ENCODE peak calls at places on chromosomes 4 and X, in eight cellular contexts. One of them, this sample, is unnamed.

GRCh38 chr4:3879681-3880594 is 113.8 kb downstream of the ADRA2C start:
- DNase-seq in HTR-8/SVneo: no peak
- DNase-seq in MM.1S: no peak
- DNase-seq in choroid plexus epithelial cell: no peak
- DNase-seq in stimulated activated CD4-positive, alpha-beta T cell treated with anti-CD3 and anti-CD28 coated beads, Interleukin-4, amount 100 ng/mL, for 24 hours: peak; percentile 25
- DNase-seq in occipital lobe: no peak
- DNase-seq in GM12865: no peak
- DNase-seq in activated CD4-positive, alpha-beta T cell treated with anti-CD3 and anti-CD28 coated beads, Interleukin-2, amount 50 U/mL, for 4 hours: no peak
- DNase-seq in this sample: no peak

GRCh38 chr4:24169956-24170355 is 280.1 kb upstream of the PPARGC1A start:
- DNase-seq in occipital lobe: no peak
- DNase-seq in HTR-8/SVneo: no peak
- DNase-seq in MM.1S: no peak
- DNase-seq in activated CD4-positive, alpha-beta T cell treated with anti-CD3 and anti-CD28 coated beads, Interleukin-2, amount 50 U/mL, for 4 hours: no peak
- DNase-seq in stimulated activated CD4-positive, alpha-beta T cell treated with anti-CD3 and anti-CD28 coated beads, Interleukin-4, amount 100 ng/mL, for 24 hours: no peak
- DNase-seq in choroid plexus epithelial cell: no peak
- DNase-seq in GM12865: no peak
- DNase-seq in this sample: no peak

GRCh38 chr4:7928711-7929505 is 10.8 kb downstream of the AFAP1 start:
- DNase-seq in MM.1S: no peak
- DNase-seq in GM12865: no peak
- DNase-seq in stimulated activated CD4-positive, alpha-beta T cell treated with anti-CD3 and anti-CD28 coated beads, Interleukin-4, amount 100 ng/mL, for 24 hours: no peak
- DNase-seq in choroid plexus epithelial cell: peak; percentile 67
- DNase-seq in activated CD4-positive, alpha-beta T cell treated with anti-CD3 and anti-CD28 coated beads, Interleukin-2, amount 50 U/mL, for 4 hours: no peak
- DNase-seq in occipital lobe: no peak
- DNase-seq in HTR-8/SVneo: no peak
- DNase-seq in this sample: no peak

GRCh38 chrX:150769408-150769807 is 76.2 kb downstream of the MTMR1 start:
- DNase-seq in activated CD4-positive, alpha-beta T cell treated with anti-CD3 and anti-CD28 coated beads, Interleukin-2, amount 50 U/mL, for 4 hours: no peak
- DNase-seq in occipital lobe: no peak
- DNase-seq in GM12865: no peak
- DNase-seq in stimulated activated CD4-positive, alpha-beta T cell treated with anti-CD3 and anti-CD28 coated beads, Interleukin-4, amount 100 ng/mL, for 24 hours: no peak
- DNase-seq in MM.1S: no peak
- DNase-seq in choroid plexus epithelial cell: no peak
- DNase-seq in HTR-8/SVneo: no peak
- DNase-seq in this sample: no peak

GRCh38 chrX:69314436-69315348 is 149.4 kb upstream of the PJA1 start:
- DNase-seq in activated CD4-positive, alpha-beta T cell treated with anti-CD3 and anti-CD28 coated beads, Interleukin-2, amount 50 U/mL, for 4 hours: no peak
- DNase-seq in choroid plexus epithelial cell: no peak
- DNase-seq in stimulated activated CD4-positive, alpha-beta T cell treated with anti-CD3 and anti-CD28 coated beads, Interleukin-4, amount 100 ng/mL, for 24 hours: no peak
- DNase-seq in occipital lobe: no peak
- DNase-seq in HTR-8/SVneo: no peak
- DNase-seq in MM.1S: no peak
- DNase-seq in GM12865: no peak
- DNase-seq in this sample: no peak

GRCh38 chr4:14853186-14853946 is 148.9 kb upstream of the CPEB2 start:
- DNase-seq in choroid plexus epithelial cell: peak; percentile 95
- DNase-seq in GM12865: no peak
- DNase-seq in HTR-8/SVneo: peak; percentile 8
- DNase-seq in occipital lobe: no peak
- DNase-seq in stimulated activated CD4-positive, alpha-beta T cell treated with anti-CD3 and anti-CD28 coated beads, Interleukin-4, amount 100 ng/mL, for 24 hours: no peak
- DNase-seq in MM.1S: no peak
- DNase-seq in activated CD4-positive, alpha-beta T cell treated with anti-CD3 and anti-CD28 coated beads, Interleukin-2, amount 50 U/mL, for 4 hours: no peak
- DNase-seq in this sample: no peak

GRCh38 chrX:68894142-68894512 is 65.3 kb downstream of the EFNB1 start:
- DNase-seq in occipital lobe: no peak
- DNase-seq in HTR-8/SVneo: no peak
- DNase-seq in choroid plexus epithelial cell: no peak
- DNase-seq in activated CD4-positive, alpha-beta T cell treated with anti-CD3 and anti-CD28 coated beads, Interleukin-2, amount 50 U/mL, for 4 hours: no peak
- DNase-seq in stimulated activated CD4-positive, alpha-beta T cell treated with anti-CD3 and anti-CD28 coated beads, Interleukin-4, amount 100 ng/mL, for 24 hours: no peak
- DNase-seq in GM12865: no peak
- DNase-seq in MM.1S: no peak
- DNase-seq in this sample: no peak

GRCh38 chrX:41600266-41600665 is 88.5 kb upstream of the GPR34 start:
- DNase-seq in occipital lobe: no peak
- DNase-seq in stimulated activated CD4-positive, alpha-beta T cell treated with anti-CD3 and anti-CD28 coated beads, Interleukin-4, amount 100 ng/mL, for 24 hours: no peak
- DNase-seq in activated CD4-positive, alpha-beta T cell treated with anti-CD3 and anti-CD28 coated beads, Interleukin-2, amount 50 U/mL, for 4 hours: no peak
- DNase-seq in choroid plexus epithelial cell: peak; percentile 81
- DNase-seq in GM12865: no peak
- DNase-seq in MM.1S: no peak
- DNase-seq in HTR-8/SVneo: peak; percentile 22
- DNase-seq in this sample: no peak

GRCh38 chr4:21195682-21196081 is 495.4 kb downstream of the PACRGL start:
- DNase-seq in occipital lobe: no peak
- DNase-seq in choroid plexus epithelial cell: no peak
- DNase-seq in activated CD4-positive, alpha-beta T cell treated with anti-CD3 and anti-CD28 coated beads, Interleukin-2, amount 50 U/mL, for 4 hours: no peak
- DNase-seq in stimulated activated CD4-positive, alpha-beta T cell treated with anti-CD3 and anti-CD28 coated beads, Interleukin-4, amount 100 ng/mL, for 24 hours: no peak
- DNase-seq in MM.1S: no peak
- DNase-seq in GM12865: no peak
- DNase-seq in HTR-8/SVneo: no peak
- DNase-seq in this sample: no peak

GRCh38 chr4:141922224-141922623 is 285.8 kb downstream of the IL15 start:
- DNase-seq in HTR-8/SVneo: no peak
- DNase-seq in MM.1S: no peak
- DNase-seq in stimulated activated CD4-positive, alpha-beta T cell treated with anti-CD3 and anti-CD28 coated beads, Interleukin-4, amount 100 ng/mL, for 24 hours: no peak
- DNase-seq in activated CD4-positive, alpha-beta T cell treated with anti-CD3 and anti-CD28 coated beads, Interleukin-2, amount 50 U/mL, for 4 hours: no peak
- DNase-seq in occipital lobe: no peak
- DNase-seq in GM12865: no peak
- DNase-seq in choroid plexus epithelial cell: no peak
- DNase-seq in this sample: no peak

This sample was measured in activated CD4-positive, alpha-beta memory T cell treated with anti-CD3 and anti-CD28 coated beads, Interleukin-2, amount 10 ng/mL, durations not matched to agents 7 days and 5 days.